ENCODE peak calls at places on chromosomes 3 and 15, in ten cellular contexts. One of them, this sample, is unnamed. For H3K36me3, the result is how much of the 10 kb centered on the place peaks cover.

GRCh38 chr15:33111051-33111451 is 83.5 kb downstream of the FMN1 start:
- DNase-seq in adrenal gland: no peak
- DNase-seq in heart right ventricle: no peak
- DNase-seq in astrocyte: peak
- DNase-seq in fibroblast of lung: peak
- DNase-seq in breast epithelium: no peak
- DNase-seq in heart left ventricle: no peak
- DNase-seq in psoas muscle: no peak
- DNase-seq in OCI-LY7: no peak
- DNase-seq in GM23338: peak
- DNase-seq in this sample: no peak

GRCh38 chr3:64311424-64311920 is 86.2 kb upstream of the PRICKLE2 start:
- DNase-seq in psoas muscle: no peak
- DNase-seq in breast epithelium: no peak
- DNase-seq in astrocyte: no peak
- DNase-seq in GM23338: no peak
- DNase-seq in adrenal gland: no peak
- DNase-seq in OCI-LY7: no peak
- DNase-seq in heart left ventricle: no peak
- DNase-seq in fibroblast of lung: peak
- DNase-seq in heart right ventricle: no peak
- DNase-seq in this sample: no peak

GRCh38 chr15:44066211-44066827 is 128.8 kb downstream of the FRMD5 start:
- DNase-seq in adrenal gland: peak
- DNase-seq in breast epithelium: no peak
- DNase-seq in heart right ventricle: no peak
- DNase-seq in GM23338: peak
- DNase-seq in astrocyte: no peak
- DNase-seq in OCI-LY7: peak
- DNase-seq in psoas muscle: no peak
- DNase-seq in heart left ventricle: peak
- DNase-seq in fibroblast of lung: peak
- DNase-seq in this sample: no peak

GRCh38 chr15:74584204-74584603 is 31.4 kb upstream of the CLK3 start:
- DNase-seq in fibroblast of lung: no peak
- DNase-seq in GM23338: no peak
- DNase-seq in psoas muscle: no peak
- DNase-seq in OCI-LY7: no peak
- DNase-seq in heart right ventricle: no peak
- DNase-seq in astrocyte: no peak
- DNase-seq in breast epithelium: no peak
- DNase-seq in heart left ventricle: no peak
- DNase-seq in adrenal gland: no peak
- DNase-seq in this sample: no peak

GRCh38 chr3:106251160-106251892 is 382.5 kb upstream of the CBLB start:
- DNase-seq in GM23338: no peak
- DNase-seq in psoas muscle: no peak
- DNase-seq in heart left ventricle: no peak
- DNase-seq in heart right ventricle: no peak
- DNase-seq in fibroblast of lung: no peak
- DNase-seq in breast epithelium: no peak
- DNase-seq in OCI-LY7: no peak
- DNase-seq in adrenal gland: no peak
- DNase-seq in astrocyte: no peak
- DNase-seq in this sample: no peak

GRCh38 chr3:148464246-148464645 is 233.5 kb upstream of the AGTR1 start:
- DNase-seq in OCI-LY7: no peak
- DNase-seq in heart right ventricle: no peak
- DNase-seq in breast epithelium: no peak
- DNase-seq in heart left ventricle: no peak
- DNase-seq in fibroblast of lung: peak
- DNase-seq in adrenal gland: no peak
- DNase-seq in astrocyte: peak
- DNase-seq in GM23338: no peak
- DNase-seq in psoas muscle: no peak
- DNase-seq in this sample: no peak

GRCh38 chr3:87997298-87997697 is 61.5 kb downstream of the CGGBP1 start:
- DNase-seq in heart right ventricle: no peak
- DNase-seq in psoas muscle: no peak
- DNase-seq in heart left ventricle: no peak
- DNase-seq in breast epithelium: no peak
- DNase-seq in OCI-LY7: no peak
- DNase-seq in fibroblast of lung: peak
- DNase-seq in GM23338: no peak
- DNase-seq in adrenal gland: no peak
- DNase-seq in astrocyte: no peak
- DNase-seq in this sample: no peak

GRCh38 chr3:67415504-67415903 is 238.9 kb downstream of the SUCLG2 start:
- DNase-seq in OCI-LY7: no peak
- DNase-seq in GM23338: no peak
- DNase-seq in adrenal gland: no peak
- DNase-seq in psoas muscle: no peak
- DNase-seq in heart right ventricle: no peak
- DNase-seq in fibroblast of lung: peak
- DNase-seq in heart left ventricle: no peak
- DNase-seq in breast epithelium: no peak
- DNase-seq in astrocyte: peak
- DNase-seq in this sample: no peak

GRCh38 chr3:10280571-10280970 is 12.2 kb downstream of the GHRL start:
- DNase-seq in GM23338: no peak
- DNase-seq in breast epithelium: no peak
- DNase-seq in heart left ventricle: no peak
- DNase-seq in psoas muscle: no peak
- DNase-seq in OCI-LY7: no peak
- DNase-seq in fibroblast of lung: no peak
- DNase-seq in heart right ventricle: no peak
- DNase-seq in adrenal gland: no peak
- DNase-seq in astrocyte: no peak
- DNase-seq in this sample: no peak

GRCh38 chr3:10278501-10278900 is 14.2 kb downstream of the GHRL start:
- DNase-seq in OCI-LY7: no peak
- DNase-seq in GM23338: no peak
- DNase-seq in astrocyte: no peak
- DNase-seq in heart left ventricle: no peak
- DNase-seq in psoas muscle: no peak
- DNase-seq in adrenal gland: no peak
- DNase-seq in breast epithelium: no peak
- DNase-seq in heart right ventricle: no peak
- DNase-seq in fibroblast of lung: no peak
- DNase-seq in this sample: no peak

GRCh38 chr3:10281951-10282350 is 10.8 kb downstream of the GHRL start:
- DNase-seq in OCI-LY7: no peak
- DNase-seq in fibroblast of lung: peak
- DNase-seq in astrocyte: peak
- DNase-seq in heart left ventricle: no peak
- DNase-seq in adrenal gland: no peak
- DNase-seq in breast epithelium: no peak
- DNase-seq in GM23338: no peak
- DNase-seq in heart right ventricle: no peak
- DNase-seq in psoas muscle: no peak
- DNase-seq in this sample: no peak

GRCh38 chr3:10280177-10280529 is 12.6 kb downstream of the GHRL start:
- DNase-seq in astrocyte: no peak
- DNase-seq in heart right ventricle: no peak
- DNase-seq in heart left ventricle: no peak
- DNase-seq in adrenal gland: no peak
- DNase-seq in OCI-LY7: peak
- DNase-seq in psoas muscle: no peak
- DNase-seq in breast epithelium: no peak
- DNase-seq in GM23338: peak
- DNase-seq in fibroblast of lung: no peak
- DNase-seq in this sample: no peak

DNA sequence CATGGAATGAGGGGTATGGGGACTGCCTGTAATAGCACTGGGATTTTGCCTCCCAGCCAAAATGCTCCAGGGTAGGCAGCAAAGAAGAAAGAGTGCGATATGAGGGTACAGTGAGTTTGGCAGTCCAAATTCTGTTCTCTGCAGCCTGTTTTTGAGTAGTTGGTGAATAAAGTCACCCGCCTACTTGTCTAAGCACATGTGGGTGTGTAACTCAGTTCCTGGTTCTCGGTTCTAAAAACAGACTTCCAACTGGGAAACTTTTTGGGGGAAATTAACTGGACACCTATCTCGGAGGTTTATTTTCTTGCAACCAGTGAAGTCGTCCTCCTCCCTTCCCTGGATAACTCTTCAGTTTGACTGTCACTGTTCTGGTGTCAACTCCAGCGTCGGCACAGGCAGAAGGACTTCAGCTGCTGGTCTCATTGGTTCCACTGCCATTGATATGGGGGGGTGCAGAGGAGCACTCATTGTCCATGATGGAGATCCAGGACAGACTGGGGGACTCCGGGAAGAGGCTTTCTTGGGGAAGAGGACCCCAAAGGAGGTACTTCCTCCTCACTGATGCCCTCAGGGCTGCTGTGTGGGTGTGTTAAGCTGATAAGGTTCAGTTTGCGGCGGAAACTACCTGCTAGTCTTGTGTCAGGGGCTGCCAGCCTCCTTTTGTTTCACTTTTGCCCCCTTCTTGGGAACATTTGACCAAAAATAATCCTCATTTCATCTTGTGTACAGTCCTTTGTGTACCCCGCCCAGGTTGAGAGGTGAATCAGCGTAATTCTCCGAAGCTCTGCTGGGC is 13.2 kb downstream of the GHRL start:
- DNase-seq in breast epithelium: no peak
- DNase-seq in astrocyte: no peak
- DNase-seq in heart right ventricle: no peak
- DNase-seq in GM23338: no peak
- DNase-seq in OCI-LY7: no peak
- DNase-seq in fibroblast of lung: no peak
- DNase-seq in psoas muscle: no peak
- DNase-seq in adrenal gland: no peak
- DNase-seq in heart left ventricle: no peak
- DNase-seq in this sample: no peak
- H3K36me3 ChIP-seq in breast epithelium: under half
- H3K36me3 ChIP-seq in astrocyte: under half
- H3K36me3 ChIP-seq in heart right ventricle: under half
- H3K36me3 ChIP-seq in GM23338: under half
- H3K36me3 ChIP-seq in OCI-LY7: half or more
- H3K36me3 ChIP-seq in fibroblast of lung: under half
- H3K36me3 ChIP-seq in psoas muscle: half or more
- H3K36me3 ChIP-seq in adrenal gland: half or more
- H3K36me3 ChIP-seq in heart left ventricle: half or more
- H3K36me3 ChIP-seq in this sample: under half

GRCh38 chr3:13718000-13718399 is 161.9 kb downstream of the WNT7A start:
- DNase-seq in adrenal gland: peak
- DNase-seq in heart left ventricle: no peak
- DNase-seq in GM23338: no peak
- DNase-seq in astrocyte: no peak
- DNase-seq in breast epithelium: peak
- DNase-seq in OCI-LY7: no peak
- DNase-seq in fibroblast of lung: no peak
- DNase-seq in heart right ventricle: no peak
- DNase-seq in psoas muscle: no peak
- DNase-seq in this sample: no peak

GRCh38 chr3:13715961-13716360 is 163.9 kb downstream of the WNT7A start:
- DNase-seq in heart left ventricle: no peak
- DNase-seq in fibroblast of lung: no peak
- DNase-seq in GM23338: no peak
- DNase-seq in OCI-LY7: no peak
- DNase-seq in heart right ventricle: no peak
- DNase-seq in adrenal gland: peak
- DNase-seq in psoas muscle: no peak
- DNase-seq in astrocyte: no peak
- DNase-seq in breast epithelium: peak
- DNase-seq in this sample: no peak

GRCh38 chr3:13716540-13717221 is 163.2 kb downstream of the WNT7A start:
- DNase-seq in astrocyte: no peak
- DNase-seq in adrenal gland: peak
- DNase-seq in fibroblast of lung: no peak
- DNase-seq in psoas muscle: no peak
- DNase-seq in breast epithelium: peak
- DNase-seq in GM23338: no peak
- DNase-seq in OCI-LY7: no peak
- DNase-seq in heart right ventricle: no peak
- DNase-seq in heart left ventricle: no peak
- DNase-seq in this sample: no peak

GRCh38 chr3:13717222-13717573 is 162.7 kb downstream of the WNT7A start:
- DNase-seq in psoas muscle: no peak
- DNase-seq in breast epithelium: no peak
- DNase-seq in heart left ventricle: no peak
- DNase-seq in astrocyte: no peak
- DNase-seq in adrenal gland: no peak
- DNase-seq in OCI-LY7: no peak
- DNase-seq in GM23338: peak
- DNase-seq in heart right ventricle: no peak
- DNase-seq in fibroblast of lung: no peak
- DNase-seq in this sample: no peak

DNA sequence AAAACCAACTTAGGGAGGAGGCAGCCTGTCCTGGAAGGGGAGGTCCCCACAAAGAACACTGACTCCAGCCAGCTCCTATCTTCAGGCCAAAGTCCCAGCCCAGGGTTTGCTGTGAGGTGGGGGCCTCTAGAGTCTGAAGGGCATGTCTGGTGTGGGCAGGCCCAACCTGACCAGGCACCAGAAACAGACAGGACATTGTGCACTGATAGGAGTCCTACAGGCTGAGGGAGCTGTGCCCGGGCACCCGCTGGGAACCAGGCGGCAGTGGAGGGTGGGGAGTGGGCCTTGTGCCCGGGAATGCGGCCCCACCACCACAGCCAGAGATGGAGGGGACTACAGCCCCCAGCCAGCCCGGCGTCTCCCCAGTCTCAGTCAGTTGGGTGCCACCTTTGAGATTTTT is 161.4 kb downstream of the WNT7A start:
- DNase-seq in fibroblast of lung: no peak
- DNase-seq in heart right ventricle: no peak
- DNase-seq in astrocyte: no peak
- DNase-seq in breast epithelium: peak
- DNase-seq in heart left ventricle: no peak
- DNase-seq in OCI-LY7: no peak
- DNase-seq in psoas muscle: no peak
- DNase-seq in adrenal gland: peak
- DNase-seq in GM23338: no peak
- DNase-seq in this sample: no peak
- TF ChIP-seq CTCF in fibroblast of lung: no peak
- TF ChIP-seq CTCF in heart right ventricle: no peak
- TF ChIP-seq CTCF in astrocyte: no peak
- TF ChIP-seq CTCF in breast epithelium: no peak
- TF ChIP-seq CTCF in heart left ventricle: no peak
- TF ChIP-seq CTCF in OCI-LY7: no peak
- TF ChIP-seq CTCF in psoas muscle: no peak
- TF ChIP-seq CTCF in adrenal gland: no peak
- TF ChIP-seq CTCF in GM23338: no peak
- TF ChIP-seq CTCF in this sample: no peak

DNA sequence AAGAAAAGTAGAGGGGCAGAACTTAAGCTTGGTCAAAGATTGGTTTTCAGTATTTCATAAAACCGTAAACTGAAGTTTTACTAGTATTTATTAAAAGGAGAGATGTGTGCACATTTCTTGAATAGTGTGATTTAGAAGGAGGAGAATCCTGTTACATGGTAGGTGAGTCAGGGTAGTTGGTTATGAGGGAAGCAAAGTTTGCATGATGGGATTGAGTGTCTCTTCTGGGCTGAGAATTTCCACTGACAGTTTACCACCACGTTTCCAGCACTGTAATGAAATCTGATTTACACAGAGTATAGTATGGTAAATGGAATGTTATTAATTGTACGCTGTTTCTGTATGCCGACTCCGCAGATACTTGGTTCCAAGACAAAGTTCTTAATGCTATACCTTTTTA is 1.6 kb downstream of the NECTIN3 start:
- DNase-seq in adrenal gland: no peak
- DNase-seq in breast epithelium: no peak
- DNase-seq in heart right ventricle: no peak
- DNase-seq in psoas muscle: no peak
- DNase-seq in astrocyte: peak
- DNase-seq in GM23338: no peak
- DNase-seq in heart left ventricle: no peak
- DNase-seq in OCI-LY7: no peak
- DNase-seq in fibroblast of lung: peak
- DNase-seq in this sample: no peak
- H3K27ac ChIP-seq in adrenal gland: no peak
- H3K27ac ChIP-seq in breast epithelium: no peak
- H3K27ac ChIP-seq in heart right ventricle: no peak
- H3K27ac ChIP-seq in psoas muscle: no peak
- H3K27ac ChIP-seq in astrocyte: peak
- H3K27ac ChIP-seq in GM23338: no peak
- H3K27ac ChIP-seq in heart left ventricle: no peak
- H3K27ac ChIP-seq in OCI-LY7: no peak
- H3K27ac ChIP-seq in fibroblast of lung: peak
- H3K27ac ChIP-seq in this sample: peak

GRCh38 chr3:114079761-114080160 is 23.2 kb downstream of the QTRT2 start:
- DNase-seq in astrocyte: peak
- DNase-seq in OCI-LY7: no peak
- DNase-seq in heart right ventricle: no peak
- DNase-seq in breast epithelium: no peak
- DNase-seq in heart left ventricle: no peak
- DNase-seq in GM23338: no peak
- DNase-seq in adrenal gland: no peak
- DNase-seq in psoas muscle: no peak
- DNase-seq in fibroblast of lung: peak
- DNase-seq in this sample: no peak

GRCh38 chr3:114076711-114077110 is 20.2 kb downstream of the QTRT2 start:
- DNase-seq in OCI-LY7: no peak
- DNase-seq in astrocyte: no peak
- DNase-seq in psoas muscle: no peak
- DNase-seq in GM23338: no peak
- DNase-seq in fibroblast of lung: no peak
- DNase-seq in breast epithelium: no peak
- DNase-seq in heart left ventricle: no peak
- DNase-seq in adrenal gland: peak
- DNase-seq in heart right ventricle: no peak
- DNase-seq in this sample: no peak

GRCh38 chr3:114081022-114081421 is 24.5 kb downstream of the QTRT2 start:
- DNase-seq in OCI-LY7: no peak
- DNase-seq in astrocyte: peak
- DNase-seq in adrenal gland: no peak
- DNase-seq in GM23338: no peak
- DNase-seq in fibroblast of lung: peak
- DNase-seq in psoas muscle: no peak
- DNase-seq in heart right ventricle: no peak
- DNase-seq in heart left ventricle: no peak
- DNase-seq in breast epithelium: no peak
- DNase-seq in this sample: no peak

GRCh38 chr3:114080201-114080600 is 23.7 kb downstream of the QTRT2 start:
- DNase-seq in adrenal gland: no peak
- DNase-seq in heart left ventricle: no peak
- DNase-seq in astrocyte: no peak
- DNase-seq in OCI-LY7: no peak
- DNase-seq in fibroblast of lung: no peak
- DNase-seq in GM23338: no peak
- DNase-seq in heart right ventricle: no peak
- DNase-seq in breast epithelium: no peak
- DNase-seq in psoas muscle: no peak
- DNase-seq in this sample: no peak

GRCh38 chr3:114078126-114078525 is 21.6 kb downstream of the QTRT2 start:
- DNase-seq in astrocyte: no peak
- DNase-seq in heart right ventricle: no peak
- DNase-seq in heart left ventricle: no peak
- DNase-seq in psoas muscle: no peak
- DNase-seq in OCI-LY7: no peak
- DNase-seq in GM23338: no peak
- DNase-seq in fibroblast of lung: no peak
- DNase-seq in breast epithelium: no peak
- DNase-seq in adrenal gland: no peak
- DNase-seq in this sample: no peak
- H3K36me3 ChIP-seq in astrocyte: under half
- H3K36me3 ChIP-seq in heart right ventricle: under half
- H3K36me3 ChIP-seq in heart left ventricle: half or more
- H3K36me3 ChIP-seq in psoas muscle: half or more
- H3K36me3 ChIP-seq in OCI-LY7: half or more
- H3K36me3 ChIP-seq in GM23338: half or more
- H3K36me3 ChIP-seq in fibroblast of lung: under half
- H3K36me3 ChIP-seq in breast epithelium: under half
- H3K36me3 ChIP-seq in adrenal gland: under half
- H3K36me3 ChIP-seq in this sample: under half